ENCODE peak calls at places on chromosomes 13 and 19, in six cellular contexts. U, B, P, R, E and O are unnamed samples.

GRCh38 chr19:35078807-35079206 is 36.8 kb upstream of the FXYD3 start:
- DNase-seq in U (no peak), B (no peak), R (no peak), P (no peak), E (no peak), O (no peak)

GRCh38 chr19:30523791-30524190 is 151.6 kb downstream of the ZNF536 start:
- DNase-seq in R (no peak), U (no peak), E (no peak), P (no peak), B (no peak), O (no peak)

GRCh38 chr19:13817615-13818371 is 22.6 kb downstream of the ZSWIM4 start:
- DNase-seq in P (no peak), R (peak; percentile 93), E (no peak), B (peak; percentile 85), U (no peak), O (no peak)

GRCh38 chr19:31548941-31549340 is 199.7 kb upstream of the TSHZ3 start:
- DNase-seq in U (no peak), B (no peak), R (no peak), E (no peak), P (no peak), O (no peak)

GRCh38 chr13:37918116-37919100 is 48.8 kb upstream of the TRPC4 start:
- DNase-seq in U (no peak), B (no peak), P (no peak), E (no peak), R (no peak), O (no peak)

GRCh38 chr19:4758082-4758481 is 33.5 kb upstream of the FEM1A start:
- DNase-seq in E (no peak), P (no peak), R (no peak), B (no peak), U (no peak), O (no peak)

GRCh38 chr19:10602330-10603083 is 15.4 kb upstream of the AP1M2 start:
- DNase-seq in B (peak; percentile 98), R (peak; percentile 89), E (peak; percentile 31), U (peak; percentile 94), P (peak; percentile 100), O (peak; percentile 92)

GRCh38 chr13:53622431-53622830 is 593.8 kb downstream of the OLFM4 start:
- DNase-seq in P (no peak), B (no peak), R (no peak), U (no peak), E (no peak), O (no peak)

GRCh38 chr19:55544776-55545439 is 435 bp downstream of the SBK3 start:
- DNase-seq in B (peak; percentile 86), P (no peak), R (no peak), U (no peak), E (peak; percentile 35), O (no peak)

GRCh38 chr19:38917921-38918491 is 6.0 kb upstream of the CCER2 start:
- DNase-seq in P (peak; percentile 65), U (peak; percentile 13), R (no peak), B (no peak), E (peak; percentile 62), O (no peak)

DNA sequence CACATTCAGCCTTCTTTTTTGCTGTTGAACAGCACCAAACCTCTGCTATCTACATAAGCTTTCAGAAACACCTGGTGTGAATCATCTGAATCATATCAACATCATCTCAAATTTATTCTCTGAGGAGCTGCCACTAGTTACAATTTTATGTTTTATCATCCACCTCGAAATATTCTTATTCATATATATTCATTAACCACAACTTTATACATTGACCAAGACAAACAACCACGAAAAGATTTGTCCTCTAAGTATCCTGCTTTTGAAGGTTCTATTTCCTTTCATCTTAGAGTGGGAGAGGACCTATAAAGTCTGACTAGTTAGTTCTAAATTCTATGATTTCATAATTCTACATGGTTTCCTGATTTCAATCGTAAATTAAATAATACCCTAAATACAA is 18.9 kb downstream of the ESD start:
- DNase-seq in E (no peak), U (no peak), R (no peak), B (no peak), P (no peak), O (no peak)
- TF ChIP-seq TAF1 in E (no peak), U (no peak), R (no peak), B (no peak), P (no peak), O (no peak)

GRCh38 chr19:22625266-22626035 is 8.7 kb upstream of the ZNF492 start:
- DNase-seq in E (no peak), B (no peak), U (no peak), R (no peak), P (no peak), O (no peak)
- TF ChIP-seq TAF1 in E (no peak), B (no peak), U (no peak), R (no peak), P (no peak), O (no peak)

GRCh38 chr13:94758571-94758970 is 46.2 kb upstream of the SOX21 start:
- DNase-seq in U (no peak), E (no peak), R (no peak), P (no peak), B (no peak), O (no peak)
- TF ChIP-seq TAF1 in U (no peak), E (no peak), R (no peak), P (no peak), B (no peak), O (no peak)

GRCh38 chr13:105341758-105342157 is 1193.7 kb downstream of the EFNB2 start:
- DNase-seq in E (no peak), R (no peak), P (peak; percentile 4), U (no peak), B (no peak), O (no peak)

GRCh38 chr13:105342421-105342820 is 1193.0 kb downstream of the EFNB2 start:
- DNase-seq in E (no peak), P (no peak), U (no peak), R (no peak), B (no peak), O (no peak)

GRCh38 chr13:105341256-105341655 is 1194.2 kb downstream of the EFNB2 start:
- DNase-seq in P (no peak), U (no peak), R (no peak), E (no peak), B (no peak), O (no peak)

GRCh38 chr13:105345116-105345515 is 1190.3 kb downstream of the EFNB2 start:
- DNase-seq in B (no peak), P (no peak), U (no peak), E (no peak), R (no peak), O (no peak)

GRCh38 chr13:105343134-105343806 is 1192.2 kb downstream of the EFNB2 start:
- DNase-seq in P (no peak), U (no peak), B (no peak), E (no peak), R (no peak), O (no peak)
- TF ChIP-seq TAF1 in P (no peak), U (no peak), B (no peak), E (no peak), R (no peak), O (no peak)